ENCODE peak calls at places on chromosomes 11 and 22, in six cellular contexts. One of them, this sample, is unnamed.

GRCh38 chr22:44211946-44212930 is 31.5 kb downstream of the PARVG start:
- DNase-seq in foreskin keratinocyte: no peak
- DNase-seq in Peyer's patch: no peak
- DNase-seq in Caco-2: no peak
- DNase-seq in pancreas: no peak
- DNase-seq in astrocyte of the spinal cord: no peak
- DNase-seq in this sample: no peak

GRCh38 chr11:61787928-61788491 is 4.4 kb downstream of the TMEM258 start:
- DNase-seq in foreskin keratinocyte: no peak
- DNase-seq in Peyer's patch: peak
- DNase-seq in Caco-2: peak
- DNase-seq in pancreas: no peak
- DNase-seq in astrocyte of the spinal cord: peak
- DNase-seq in this sample: peak

GRCh38 chr11:4636962-4637661 is at the start of gene OR51D1:
- DNase-seq in foreskin keratinocyte: no peak
- DNase-seq in Peyer's patch: peak
- DNase-seq in Caco-2: peak
- DNase-seq in pancreas: peak
- DNase-seq in astrocyte of the spinal cord: peak
- DNase-seq in this sample: no peak

GRCh38 chr22:49466926-49467590 is 360.6 kb downstream of the BRD1 start:
- DNase-seq in foreskin keratinocyte: no peak
- DNase-seq in Peyer's patch: no peak
- DNase-seq in Caco-2: no peak
- DNase-seq in pancreas: no peak
- DNase-seq in astrocyte of the spinal cord: no peak
- DNase-seq in this sample: no peak

GRCh38 chr11:111811445-111811844 is 45.3 kb upstream of the PPP2R1B start:
- DNase-seq in foreskin keratinocyte: no peak
- DNase-seq in Peyer's patch: no peak
- DNase-seq in Caco-2: no peak
- DNase-seq in pancreas: no peak
- DNase-seq in astrocyte of the spinal cord: no peak
- DNase-seq in this sample: no peak

GRCh38 chr22:50169181-50169759 is 1.3 kb upstream of the PANX2 start:
- DNase-seq in foreskin keratinocyte: no peak
- DNase-seq in Peyer's patch: no peak
- DNase-seq in Caco-2: no peak
- DNase-seq in pancreas: no peak
- DNase-seq in astrocyte of the spinal cord: no peak
- DNase-seq in this sample: no peak

GRCh38 chr11:130159657-130160459 is at the start of gene ST14:
- DNase-seq in foreskin keratinocyte: no peak
- DNase-seq in Peyer's patch: peak
- DNase-seq in Caco-2: peak
- DNase-seq in pancreas: peak
- DNase-seq in astrocyte of the spinal cord: no peak
- DNase-seq in this sample: no peak

GRCh38 chr22:37229012-37229804 is 14.9 kb downstream of the RAC2 start:
- DNase-seq in foreskin keratinocyte: no peak
- DNase-seq in Peyer's patch: no peak
- DNase-seq in Caco-2: no peak
- DNase-seq in pancreas: no peak
- DNase-seq in astrocyte of the spinal cord: peak
- DNase-seq in this sample: peak

GRCh38 chr11:36412781-36413383 is 97.2 kb downstream of the TRAF6 start:
- DNase-seq in foreskin keratinocyte: no peak
- DNase-seq in Peyer's patch: no peak
- DNase-seq in Caco-2: no peak
- DNase-seq in pancreas: no peak
- DNase-seq in astrocyte of the spinal cord: peak
- DNase-seq in this sample: no peak

GRCh38 chr22:41526802-41527799 is 17.2 kb downstream of the POLR3H start:
- DNase-seq in foreskin keratinocyte: no peak
- DNase-seq in Peyer's patch: peak
- DNase-seq in Caco-2: peak
- DNase-seq in pancreas: peak
- DNase-seq in astrocyte of the spinal cord: no peak
- DNase-seq in this sample: no peak

GRCh38 chr11:64123102-64123434 is 42.8 kb downstream of the MACROD1 start:
- DNase-seq in foreskin keratinocyte: no peak
- DNase-seq in Peyer's patch: no peak
- DNase-seq in Caco-2: no peak
- DNase-seq in pancreas: peak
- DNase-seq in astrocyte of the spinal cord: no peak
- DNase-seq in this sample: no peak

GRCh38 chr11:94623120-94623735 is 56.1 kb downstream of the PIWIL4 start:
- DNase-seq in foreskin keratinocyte: peak
- DNase-seq in Peyer's patch: peak
- DNase-seq in Caco-2: peak
- DNase-seq in pancreas: no peak
- DNase-seq in astrocyte of the spinal cord: peak
- DNase-seq in this sample: no peak
- TF ChIP-seq CTCF in foreskin keratinocyte: peak
- TF ChIP-seq CTCF in Peyer's patch: peak
- TF ChIP-seq CTCF in Caco-2: peak
- TF ChIP-seq CTCF in pancreas: peak
- TF ChIP-seq CTCF in astrocyte of the spinal cord: peak
- TF ChIP-seq CTCF in this sample: peak

GRCh38 chr11:1827095-1827797 is 7.5 kb upstream of the SYT8 start:
- DNase-seq in foreskin keratinocyte: peak
- DNase-seq in Peyer's patch: peak
- DNase-seq in Caco-2: no peak
- DNase-seq in pancreas: peak
- DNase-seq in astrocyte of the spinal cord: peak
- DNase-seq in this sample: peak

GRCh38 chr11:1825785-1826451 is 8.9 kb upstream of the SYT8 start:
- DNase-seq in foreskin keratinocyte: no peak
- DNase-seq in Peyer's patch: no peak
- DNase-seq in Caco-2: no peak
- DNase-seq in pancreas: peak
- DNase-seq in astrocyte of the spinal cord: no peak
- DNase-seq in this sample: no peak

GRCh38 chr11:1827931-1828330 is 6.9 kb upstream of the SYT8 start:
- DNase-seq in foreskin keratinocyte: no peak
- DNase-seq in Peyer's patch: peak
- DNase-seq in Caco-2: no peak
- DNase-seq in pancreas: peak
- DNase-seq in astrocyte of the spinal cord: no peak
- DNase-seq in this sample: no peak

GRCh38 chr11:1825039-1825740 is 9.6 kb upstream of the SYT8 start:
- DNase-seq in foreskin keratinocyte: no peak
- DNase-seq in Peyer's patch: peak
- DNase-seq in Caco-2: peak
- DNase-seq in pancreas: peak
- DNase-seq in astrocyte of the spinal cord: no peak
- DNase-seq in this sample: no peak

GRCh38 chr11:1826552-1827094 is 8.2 kb upstream of the SYT8 start:
- DNase-seq in foreskin keratinocyte: no peak
- DNase-seq in Peyer's patch: peak
- DNase-seq in Caco-2: no peak
- DNase-seq in pancreas: peak
- DNase-seq in astrocyte of the spinal cord: peak
- DNase-seq in this sample: no peak
- TF ChIP-seq CTCF in foreskin keratinocyte: peak
- TF ChIP-seq CTCF in Peyer's patch: peak
- TF ChIP-seq CTCF in Caco-2: no peak
- TF ChIP-seq CTCF in pancreas: no peak
- TF ChIP-seq CTCF in astrocyte of the spinal cord: peak
- TF ChIP-seq CTCF in this sample: peak

DNA sequence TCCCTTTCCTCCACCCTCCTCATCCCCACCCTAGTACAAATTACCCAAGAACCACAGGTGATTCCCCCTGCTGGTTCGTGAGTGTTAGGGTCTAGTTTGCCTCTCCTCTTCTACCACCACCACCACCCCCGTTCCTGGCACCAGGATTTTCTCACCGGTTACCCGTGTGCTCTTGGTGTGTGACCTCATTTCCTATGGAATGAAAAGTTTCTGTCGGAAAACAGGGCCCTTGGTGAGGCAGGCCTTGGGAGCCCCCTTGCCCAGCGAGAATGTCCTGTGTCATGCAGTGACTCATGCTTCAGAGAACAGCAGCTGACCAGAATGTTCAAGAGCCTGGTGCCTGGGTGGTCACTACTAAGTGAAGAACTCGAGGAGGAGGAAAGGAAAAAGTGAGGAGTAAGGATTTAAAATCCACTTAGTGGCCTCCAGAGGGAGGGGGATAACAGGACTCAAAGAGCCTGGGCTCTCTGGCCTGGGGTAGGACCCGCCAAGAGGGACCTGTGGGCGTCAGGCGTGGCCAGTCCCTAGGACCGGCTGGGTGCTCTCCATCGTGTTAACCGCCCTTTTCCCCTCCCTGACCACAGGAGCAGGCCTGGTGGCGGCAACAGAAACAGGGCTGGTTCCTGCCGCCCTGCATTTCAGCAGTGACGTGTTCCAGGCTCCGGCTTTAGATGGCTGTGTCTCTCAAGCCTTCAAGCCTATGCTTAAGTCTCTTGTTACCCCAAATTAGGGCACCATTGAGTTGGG is 30.2 kb downstream of the C22orf31 start:
- DNase-seq in foreskin keratinocyte: peak
- DNase-seq in Peyer's patch: peak
- DNase-seq in Caco-2: no peak
- DNase-seq in pancreas: peak
- DNase-seq in astrocyte of the spinal cord: peak
- DNase-seq in this sample: peak
- TF ChIP-seq CTCF in foreskin keratinocyte: no peak
- TF ChIP-seq CTCF in Peyer's patch: no peak
- TF ChIP-seq CTCF in Caco-2: no peak
- TF ChIP-seq CTCF in pancreas: no peak
- TF ChIP-seq CTCF in astrocyte of the spinal cord: peak
- TF ChIP-seq CTCF in this sample: peak

GRCh38 chr11:134480129-134480652 is 68.1 kb upstream of the B3GAT1 start:
- DNase-seq in foreskin keratinocyte: no peak
- DNase-seq in Peyer's patch: no peak
- DNase-seq in Caco-2: no peak
- DNase-seq in pancreas: no peak
- DNase-seq in astrocyte of the spinal cord: no peak
- DNase-seq in this sample: no peak
- TF ChIP-seq CTCF in foreskin keratinocyte: no peak
- TF ChIP-seq CTCF in Peyer's patch: no peak
- TF ChIP-seq CTCF in Caco-2: no peak
- TF ChIP-seq CTCF in pancreas: no peak
- TF ChIP-seq CTCF in astrocyte of the spinal cord: no peak
- TF ChIP-seq CTCF in this sample: no peak

GRCh38 chr22:29531419-29531818 is 22.1 kb downstream of the THOC5 start:
- DNase-seq in foreskin keratinocyte: no peak
- DNase-seq in Peyer's patch: no peak
- DNase-seq in Caco-2: no peak
- DNase-seq in pancreas: no peak
- DNase-seq in astrocyte of the spinal cord: no peak
- DNase-seq in this sample: no peak
- TF ChIP-seq CTCF in foreskin keratinocyte: no peak
- TF ChIP-seq CTCF in Peyer's patch: no peak
- TF ChIP-seq CTCF in Caco-2: no peak
- TF ChIP-seq CTCF in pancreas: no peak
- TF ChIP-seq CTCF in astrocyte of the spinal cord: no peak
- TF ChIP-seq CTCF in this sample: no peak

DNA sequence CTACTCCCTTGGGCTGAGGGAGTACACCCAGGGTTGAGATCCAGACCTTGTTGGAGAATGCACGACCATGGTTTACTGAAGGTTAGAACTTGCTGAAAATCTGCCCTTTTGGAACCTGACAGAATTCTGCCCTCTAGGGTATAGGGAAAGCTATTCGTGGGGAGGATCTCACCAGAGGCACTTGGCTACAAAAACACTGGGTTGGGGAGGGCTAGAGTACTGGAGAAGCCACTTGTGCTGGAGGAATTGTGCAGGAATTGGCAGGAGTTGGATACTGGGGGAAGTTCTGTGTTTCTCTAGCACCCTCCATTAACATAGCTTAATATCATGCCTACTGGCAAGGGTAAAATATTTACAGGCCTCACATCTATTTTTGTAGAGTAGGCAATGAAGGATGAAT is 55.8 kb downstream of the PPME1 start:
- DNase-seq in foreskin keratinocyte: no peak
- DNase-seq in Peyer's patch: no peak
- DNase-seq in Caco-2: peak
- DNase-seq in pancreas: no peak
- DNase-seq in astrocyte of the spinal cord: no peak
- DNase-seq in this sample: no peak
- TF ChIP-seq CTCF in foreskin keratinocyte: peak
- TF ChIP-seq CTCF in Peyer's patch: no peak
- TF ChIP-seq CTCF in Caco-2: no peak
- TF ChIP-seq CTCF in pancreas: no peak
- TF ChIP-seq CTCF in astrocyte of the spinal cord: no peak
- TF ChIP-seq CTCF in this sample: no peak

GRCh38 chr11:76698321-76699043 is 27.9 kb upstream of the LRRC32 start:
- DNase-seq in foreskin keratinocyte: no peak
- DNase-seq in Peyer's patch: no peak
- DNase-seq in Caco-2: peak
- DNase-seq in pancreas: no peak
- DNase-seq in astrocyte of the spinal cord: no peak
- DNase-seq in this sample: no peak
- TF ChIP-seq CTCF in foreskin keratinocyte: peak
- TF ChIP-seq CTCF in Peyer's patch: no peak
- TF ChIP-seq CTCF in Caco-2: peak
- TF ChIP-seq CTCF in pancreas: no peak
- TF ChIP-seq CTCF in astrocyte of the spinal cord: peak
- TF ChIP-seq CTCF in this sample: peak

DNA sequence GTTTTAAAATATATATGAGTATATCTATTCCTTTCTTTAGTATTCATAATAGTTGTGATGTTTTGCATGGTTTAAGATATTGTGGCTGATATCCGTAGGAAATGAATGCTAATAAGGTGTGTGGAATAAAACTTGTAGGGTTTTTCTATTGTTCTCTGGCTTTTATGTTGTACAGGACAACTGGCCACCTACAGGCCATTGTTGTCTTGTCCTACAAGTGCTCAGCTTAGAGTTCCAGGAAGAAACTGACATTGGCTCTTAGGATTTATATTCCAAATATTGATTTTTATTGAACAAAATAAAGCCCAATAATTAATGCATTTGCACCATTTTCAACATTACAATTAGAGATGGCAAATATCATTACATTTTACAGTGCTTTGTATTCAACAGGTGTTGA is 512.8 kb upstream of the TENM4 start:
- DNase-seq in foreskin keratinocyte: no peak
- DNase-seq in Peyer's patch: no peak
- DNase-seq in Caco-2: no peak
- DNase-seq in pancreas: no peak
- DNase-seq in astrocyte of the spinal cord: no peak
- DNase-seq in this sample: no peak
- TF ChIP-seq CTCF in foreskin keratinocyte: peak
- TF ChIP-seq CTCF in Peyer's patch: no peak
- TF ChIP-seq CTCF in Caco-2: peak
- TF ChIP-seq CTCF in pancreas: no peak
- TF ChIP-seq CTCF in astrocyte of the spinal cord: no peak
- TF ChIP-seq CTCF in this sample: no peak

GRCh38 chr11:20835561-20835960 is 166.2 kb downstream of the NELL1 start:
- DNase-seq in foreskin keratinocyte: no peak
- DNase-seq in Peyer's patch: no peak
- DNase-seq in Caco-2: no peak
- DNase-seq in pancreas: no peak
- DNase-seq in astrocyte of the spinal cord: no peak
- DNase-seq in this sample: no peak
- TF ChIP-seq CTCF in foreskin keratinocyte: no peak
- TF ChIP-seq CTCF in Peyer's patch: no peak
- TF ChIP-seq CTCF in Caco-2: no peak
- TF ChIP-seq CTCF in pancreas: no peak
- TF ChIP-seq CTCF in astrocyte of the spinal cord: no peak
- TF ChIP-seq CTCF in this sample: no peak